ENCODE peak calls at places on chromosomes 12 and 14, in eight cellular contexts. One of them, this sample, is unnamed.
A peak's percentile ranks its signal among the peaks of the same experiment; 100 is the strongest.

GRCh38 chr12:123106640-123107359 is 44.1 kb downstream of the PITPNM2 start:
- DNase-seq in HEK293T: no peak
- DNase-seq in NCI-H510A: peak; percentile 27
- DNase-seq in neuronal stem cell: no peak
- DNase-seq in heart right ventricle: peak; percentile 60
- DNase-seq in activated CD4-positive, alpha-beta memory T cell treated with anti-CD3 and anti-CD28 coated beads, Interleukin-2, amount 10 ng/mL, durations not matched to agents 7 days and 5 days: peak; percentile 85
- DNase-seq in bronchial epithelial cell: no peak
- DNase-seq in left cardiac atrium: peak; percentile 68
- DNase-seq in this sample: peak; percentile 71

GRCh38 chr12:49370539-49370938 is 3.3 kb downstream of the SPATS2 start:
- DNase-seq in HEK293T: no peak
- DNase-seq in NCI-H510A: no peak
- DNase-seq in neuronal stem cell: no peak
- DNase-seq in heart right ventricle: no peak
- DNase-seq in activated CD4-positive, alpha-beta memory T cell treated with anti-CD3 and anti-CD28 coated beads, Interleukin-2, amount 10 ng/mL, durations not matched to agents 7 days and 5 days: no peak
- DNase-seq in bronchial epithelial cell: no peak
- DNase-seq in left cardiac atrium: no peak
- DNase-seq in this sample: no peak

GRCh38 chr12:50979369-50980052 is 27.2 kb downstream of the HIGD1C start:
- DNase-seq in HEK293T: no peak
- DNase-seq in NCI-H510A: no peak
- DNase-seq in neuronal stem cell: no peak
- DNase-seq in heart right ventricle: no peak
- DNase-seq in activated CD4-positive, alpha-beta memory T cell treated with anti-CD3 and anti-CD28 coated beads, Interleukin-2, amount 10 ng/mL, durations not matched to agents 7 days and 5 days: peak; percentile 36
- DNase-seq in bronchial epithelial cell: no peak
- DNase-seq in left cardiac atrium: no peak
- DNase-seq in this sample: no peak

GRCh38 chr14:96631621-96632362 is 129.6 kb downstream of the PAPOLA start:
- DNase-seq in HEK293T: peak; percentile 1
- DNase-seq in NCI-H510A: no peak
- DNase-seq in neuronal stem cell: no peak
- DNase-seq in heart right ventricle: no peak
- DNase-seq in activated CD4-positive, alpha-beta memory T cell treated with anti-CD3 and anti-CD28 coated beads, Interleukin-2, amount 10 ng/mL, durations not matched to agents 7 days and 5 days: peak; percentile 12
- DNase-seq in bronchial epithelial cell: no peak
- DNase-seq in left cardiac atrium: no peak
- DNase-seq in this sample: no peak

GRCh38 chr14:106605548-106606448 is 1079.4 kb downstream of the TMEM121 start:
- DNase-seq in HEK293T: peak; percentile 38
- DNase-seq in NCI-H510A: no peak
- DNase-seq in neuronal stem cell: no peak
- DNase-seq in heart right ventricle: peak; percentile 18
- DNase-seq in activated CD4-positive, alpha-beta memory T cell treated with anti-CD3 and anti-CD28 coated beads, Interleukin-2, amount 10 ng/mL, durations not matched to agents 7 days and 5 days: peak; percentile 82
- DNase-seq in bronchial epithelial cell: no peak
- DNase-seq in left cardiac atrium: peak; percentile 27
- DNase-seq in this sample: peak; percentile 71

GRCh38 chr12:3216726-3217682 is 139.8 kb downstream of the TSPAN9 start:
- DNase-seq in HEK293T: no peak
- DNase-seq in NCI-H510A: no peak
- DNase-seq in neuronal stem cell: no peak
- DNase-seq in heart right ventricle: no peak
- DNase-seq in activated CD4-positive, alpha-beta memory T cell treated with anti-CD3 and anti-CD28 coated beads, Interleukin-2, amount 10 ng/mL, durations not matched to agents 7 days and 5 days: no peak
- DNase-seq in bronchial epithelial cell: peak; percentile 99
- DNase-seq in left cardiac atrium: peak; percentile 70
- DNase-seq in this sample: no peak

GRCh38 chr12:6883683-6884082 is 10.6 kb upstream of the SPSB2 start:
- DNase-seq in HEK293T: no peak
- DNase-seq in NCI-H510A: no peak
- DNase-seq in neuronal stem cell: no peak
- DNase-seq in heart right ventricle: no peak
- DNase-seq in activated CD4-positive, alpha-beta memory T cell treated with anti-CD3 and anti-CD28 coated beads, Interleukin-2, amount 10 ng/mL, durations not matched to agents 7 days and 5 days: no peak
- DNase-seq in bronchial epithelial cell: no peak
- DNase-seq in left cardiac atrium: no peak
- DNase-seq in this sample: no peak

GRCh38 chr12:44372259-44372658 is 503.9 kb downstream of the NELL2 start:
- DNase-seq in HEK293T: no peak
- DNase-seq in NCI-H510A: no peak
- DNase-seq in neuronal stem cell: no peak
- DNase-seq in heart right ventricle: no peak
- DNase-seq in activated CD4-positive, alpha-beta memory T cell treated with anti-CD3 and anti-CD28 coated beads, Interleukin-2, amount 10 ng/mL, durations not matched to agents 7 days and 5 days: no peak
- DNase-seq in bronchial epithelial cell: peak; percentile 97
- DNase-seq in left cardiac atrium: no peak
- DNase-seq in this sample: no peak

GRCh38 chr12:7118914-7119313 is 9.8 kb downstream of the RBP5 start:
- DNase-seq in HEK293T: no peak
- DNase-seq in NCI-H510A: no peak
- DNase-seq in neuronal stem cell: no peak
- DNase-seq in heart right ventricle: no peak
- DNase-seq in activated CD4-positive, alpha-beta memory T cell treated with anti-CD3 and anti-CD28 coated beads, Interleukin-2, amount 10 ng/mL, durations not matched to agents 7 days and 5 days: no peak
- DNase-seq in bronchial epithelial cell: no peak
- DNase-seq in left cardiac atrium: no peak
- DNase-seq in this sample: no peak

GRCh38 chr14:94543450-94544123 is 17.7 kb upstream of the SERPINA4 start:
- DNase-seq in HEK293T: no peak
- DNase-seq in NCI-H510A: no peak
- DNase-seq in neuronal stem cell: no peak
- DNase-seq in heart right ventricle: no peak
- DNase-seq in activated CD4-positive, alpha-beta memory T cell treated with anti-CD3 and anti-CD28 coated beads, Interleukin-2, amount 10 ng/mL, durations not matched to agents 7 days and 5 days: no peak
- DNase-seq in bronchial epithelial cell: peak; percentile 34
- DNase-seq in left cardiac atrium: no peak
- DNase-seq in this sample: peak; percentile 51

GRCh38 chr12:20731274-20731673 is 36.1 kb downstream of the SLCO1C1 start:
- DNase-seq in HEK293T: no peak
- DNase-seq in NCI-H510A: no peak
- DNase-seq in neuronal stem cell: no peak
- DNase-seq in heart right ventricle: no peak
- DNase-seq in activated CD4-positive, alpha-beta memory T cell treated with anti-CD3 and anti-CD28 coated beads, Interleukin-2, amount 10 ng/mL, durations not matched to agents 7 days and 5 days: no peak
- DNase-seq in bronchial epithelial cell: no peak
- DNase-seq in left cardiac atrium: no peak
- DNase-seq in this sample: no peak

GRCh38 chr14:102508774-102509743 is 517 bp downstream of the ANKRD9 start:
- DNase-seq in HEK293T: peak; percentile 35
- DNase-seq in NCI-H510A: no peak
- DNase-seq in neuronal stem cell: no peak
- DNase-seq in heart right ventricle: peak; percentile 77
- DNase-seq in activated CD4-positive, alpha-beta memory T cell treated with anti-CD3 and anti-CD28 coated beads, Interleukin-2, amount 10 ng/mL, durations not matched to agents 7 days and 5 days: no peak
- DNase-seq in bronchial epithelial cell: no peak
- DNase-seq in left cardiac atrium: peak; percentile 84
- DNase-seq in this sample: peak; percentile 86

GRCh38 chr14:105442834-105443233 is 23.2 kb downstream of the MTA1 start:
- DNase-seq in HEK293T: no peak
- DNase-seq in NCI-H510A: no peak
- DNase-seq in neuronal stem cell: no peak
- DNase-seq in heart right ventricle: no peak
- DNase-seq in activated CD4-positive, alpha-beta memory T cell treated with anti-CD3 and anti-CD28 coated beads, Interleukin-2, amount 10 ng/mL, durations not matched to agents 7 days and 5 days: no peak
- DNase-seq in bronchial epithelial cell: no peak
- DNase-seq in left cardiac atrium: no peak
- DNase-seq in this sample: no peak

GRCh38 chr12:117664169-117664568 is 302.7 kb upstream of the NOS1 start:
- DNase-seq in HEK293T: no peak
- DNase-seq in NCI-H510A: no peak
- DNase-seq in neuronal stem cell: no peak
- DNase-seq in heart right ventricle: no peak
- DNase-seq in activated CD4-positive, alpha-beta memory T cell treated with anti-CD3 and anti-CD28 coated beads, Interleukin-2, amount 10 ng/mL, durations not matched to agents 7 days and 5 days: no peak
- DNase-seq in bronchial epithelial cell: no peak
- DNase-seq in left cardiac atrium: no peak
- DNase-seq in this sample: no peak

GRCh38 chr14:22977434-22977683 is 5.0 kb downstream of the AJUBA start:
- DNase-seq in HEK293T: no peak
- DNase-seq in NCI-H510A: no peak
- DNase-seq in neuronal stem cell: no peak
- DNase-seq in heart right ventricle: no peak
- DNase-seq in activated CD4-positive, alpha-beta memory T cell treated with anti-CD3 and anti-CD28 coated beads, Interleukin-2, amount 10 ng/mL, durations not matched to agents 7 days and 5 days: no peak
- DNase-seq in bronchial epithelial cell: no peak
- DNase-seq in left cardiac atrium: no peak
- DNase-seq in this sample: no peak

GRCh38 chr12:46771268-46771837 is 54.4 kb downstream of the SLC38A4 start:
- DNase-seq in HEK293T: no peak
- DNase-seq in NCI-H510A: no peak
- DNase-seq in neuronal stem cell: no peak
- DNase-seq in heart right ventricle: no peak
- DNase-seq in activated CD4-positive, alpha-beta memory T cell treated with anti-CD3 and anti-CD28 coated beads, Interleukin-2, amount 10 ng/mL, durations not matched to agents 7 days and 5 days: no peak
- DNase-seq in bronchial epithelial cell: no peak
- DNase-seq in left cardiac atrium: no peak
- DNase-seq in this sample: no peak

GRCh38 chr12:48659863-48660262 is 22.2 kb downstream of the KANSL2 start:
- DNase-seq in HEK293T: no peak
- DNase-seq in NCI-H510A: no peak
- DNase-seq in neuronal stem cell: no peak
- DNase-seq in heart right ventricle: no peak
- DNase-seq in activated CD4-positive, alpha-beta memory T cell treated with anti-CD3 and anti-CD28 coated beads, Interleukin-2, amount 10 ng/mL, durations not matched to agents 7 days and 5 days: no peak
- DNase-seq in bronchial epithelial cell: no peak
- DNase-seq in left cardiac atrium: no peak
- DNase-seq in this sample: no peak

GRCh38 chr12:1886396-1887008 is 31.9 kb downstream of the CACNA2D4 start:
- DNase-seq in HEK293T: peak; percentile 1
- DNase-seq in NCI-H510A: no peak
- DNase-seq in neuronal stem cell: no peak
- DNase-seq in heart right ventricle: no peak
- DNase-seq in activated CD4-positive, alpha-beta memory T cell treated with anti-CD3 and anti-CD28 coated beads, Interleukin-2, amount 10 ng/mL, durations not matched to agents 7 days and 5 days: no peak
- DNase-seq in bronchial epithelial cell: no peak
- DNase-seq in left cardiac atrium: no peak
- DNase-seq in this sample: peak; percentile 46

GRCh38 chr14:50338547-50338946 is 26.4 kb downstream of the DMAC2L start:
- DNase-seq in HEK293T: no peak
- DNase-seq in NCI-H510A: no peak
- DNase-seq in neuronal stem cell: no peak
- DNase-seq in heart right ventricle: no peak
- DNase-seq in activated CD4-positive, alpha-beta memory T cell treated with anti-CD3 and anti-CD28 coated beads, Interleukin-2, amount 10 ng/mL, durations not matched to agents 7 days and 5 days: no peak
- DNase-seq in bronchial epithelial cell: no peak
- DNase-seq in left cardiac atrium: no peak
- DNase-seq in this sample: no peak

GRCh38 chr12:130706885-130707570 is 9.1 kb downstream of the RIMBP2 start:
- DNase-seq in HEK293T: no peak
- DNase-seq in NCI-H510A: no peak
- DNase-seq in neuronal stem cell: no peak
- DNase-seq in heart right ventricle: no peak
- DNase-seq in activated CD4-positive, alpha-beta memory T cell treated with anti-CD3 and anti-CD28 coated beads, Interleukin-2, amount 10 ng/mL, durations not matched to agents 7 days and 5 days: no peak
- DNase-seq in bronchial epithelial cell: no peak
- DNase-seq in left cardiac atrium: no peak
- DNase-seq in this sample: no peak

GRCh38 chr14:61396694-61397093 is 75.3 kb downstream of the PRKCH start:
- DNase-seq in HEK293T: no peak
- DNase-seq in NCI-H510A: no peak
- DNase-seq in neuronal stem cell: no peak
- DNase-seq in heart right ventricle: no peak
- DNase-seq in activated CD4-positive, alpha-beta memory T cell treated with anti-CD3 and anti-CD28 coated beads, Interleukin-2, amount 10 ng/mL, durations not matched to agents 7 days and 5 days: no peak
- DNase-seq in bronchial epithelial cell: no peak
- DNase-seq in left cardiac atrium: no peak
- DNase-seq in this sample: no peak

GRCh38 chr12:27869567-27869966 is 89.5 kb upstream of the MANSC4 start:
- DNase-seq in HEK293T: no peak
- DNase-seq in NCI-H510A: no peak
- DNase-seq in neuronal stem cell: no peak
- DNase-seq in heart right ventricle: peak; percentile 48
- DNase-seq in activated CD4-positive, alpha-beta memory T cell treated with anti-CD3 and anti-CD28 coated beads, Interleukin-2, amount 10 ng/mL, durations not matched to agents 7 days and 5 days: no peak
- DNase-seq in bronchial epithelial cell: no peak
- DNase-seq in left cardiac atrium: peak; percentile 42
- DNase-seq in this sample: no peak

GRCh38 chr14:58100735-58101368 is 51.2 kb downstream of the ARMH4 start:
- DNase-seq in HEK293T: no peak
- DNase-seq in NCI-H510A: no peak
- DNase-seq in neuronal stem cell: no peak
- DNase-seq in heart right ventricle: no peak
- DNase-seq in activated CD4-positive, alpha-beta memory T cell treated with anti-CD3 and anti-CD28 coated beads, Interleukin-2, amount 10 ng/mL, durations not matched to agents 7 days and 5 days: no peak
- DNase-seq in bronchial epithelial cell: peak; percentile 31
- DNase-seq in left cardiac atrium: no peak
- DNase-seq in this sample: no peak